ENCODE peak calls at places on chromosomes 1 and 21, in five cellular contexts. U, P, T, D and M are unnamed samples.

GRCh38 chr1:117591248-117591647 is 14.6 kb upstream of the TENT5C start:
- DNase-seq in U (no peak), P (no peak), T (no peak), D (no peak), M (no peak)

GRCh38 chr1:84996846-84997666 is at the start of gene MCOLN2:
- DNase-seq in U (no peak), P (peak; percentile 45), T (peak; percentile 48), D (peak; percentile 41), M (peak; percentile 34)

GRCh38 chr1:201119206-201119814 is 7.1 kb upstream of the CACNA1S start:
- DNase-seq in U (no peak), P (peak; percentile 45), T (peak; percentile 73), D (peak; percentile 69), M (peak; percentile 24)

GRCh38 chr1:15123298-15123697 is 30.2 kb upstream of the TMEM51 start:
- DNase-seq in U (no peak), P (no peak), T (no peak), D (no peak), M (no peak)

GRCh38 chr1:59516881-59517280 is 220.0 kb downstream of the FGGY start:
- DNase-seq in U (peak; percentile 87), P (no peak), T (no peak), D (no peak), M (no peak)

GRCh38 chr1:229945795-229946194 is 121.2 kb upstream of the GALNT2 start:
- DNase-seq in U (no peak), P (no peak), T (no peak), D (no peak), M (no peak)

GRCh38 chr1:185045793-185046441 is 559 bp downstream of the RNF2 start:
- DNase-seq in U (peak; percentile 24), P (peak; percentile 60), T (peak; percentile 62), D (peak; percentile 40), M (peak; percentile 36)

GRCh38 chr1:177257128-177257527 is 86.4 kb downstream of the BRINP2 start:
- DNase-seq in U (no peak), P (no peak), T (no peak), D (no peak), M (no peak)

GRCh38 chr1:59514061-59514909 is 217.4 kb downstream of the FGGY start:
- DNase-seq in U (no peak), P (no peak), T (no peak), D (no peak), M (no peak)

GRCh38 chr1:67937651-67938050 is 104.4 kb upstream of the GNG12 start:
- DNase-seq in U (no peak), P (no peak), T (no peak), D (no peak), M (no peak)

DNA sequence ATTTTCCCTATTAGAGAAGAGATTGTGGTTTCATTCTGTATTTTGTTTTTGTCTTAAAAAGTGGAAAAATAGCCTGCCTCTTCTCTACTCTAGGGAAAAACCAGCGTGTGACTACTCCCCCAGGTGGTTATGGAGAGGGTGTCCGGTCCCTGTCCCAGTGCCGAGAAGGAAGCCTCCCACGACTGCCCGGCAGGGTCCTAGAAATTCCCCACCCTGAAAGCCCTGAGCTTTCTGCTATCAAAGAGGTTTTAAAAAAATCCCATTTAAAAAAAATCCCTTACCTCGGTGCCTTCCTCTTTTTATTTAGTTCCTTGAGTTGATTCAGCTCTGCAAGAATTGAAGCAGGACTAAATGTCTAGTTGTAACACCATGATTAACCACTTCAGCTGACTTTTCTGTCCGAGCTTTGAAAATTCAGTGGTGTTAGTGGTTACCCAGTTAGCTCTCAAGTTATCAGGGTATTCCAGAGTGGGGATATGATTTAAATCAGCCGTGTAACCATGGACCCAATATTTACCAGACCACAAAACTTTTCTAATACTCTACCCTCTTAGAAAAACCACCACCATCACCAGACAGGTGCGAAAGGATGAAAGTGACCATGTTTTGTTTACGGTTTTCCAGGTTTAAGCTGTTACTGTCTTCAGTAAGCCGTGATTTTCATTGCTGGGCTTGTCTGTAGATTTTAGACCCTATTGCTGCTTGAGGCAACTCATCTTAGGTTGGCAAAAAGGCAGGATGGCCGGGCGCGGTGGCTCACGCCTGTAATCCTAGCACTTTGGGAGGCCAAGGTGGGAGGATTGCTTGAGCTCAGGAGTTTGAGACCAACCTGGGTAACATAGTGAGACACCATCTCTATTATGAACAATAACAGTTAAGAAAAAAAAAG is 34.9 kb upstream of the TDRD10 start:
- DNase-seq in U (peak; percentile 32), P (no peak), T (no peak), D (no peak), M (no peak)
- TF ChIP-seq CTCF in U (peak; percentile 23), P (no peak), T (no peak), D (no peak), M (no peak)

GRCh38 chr1:2921970-2922686 is 99.1 kb upstream of the ACTRT2 start:
- DNase-seq in U (no peak), P (no peak), T (no peak), D (no peak), M (no peak)
- TF ChIP-seq CTCF in U (no peak), P (peak; percentile 10), T (peak; percentile 42), D (peak; percentile 33), M (no peak)

DNA sequence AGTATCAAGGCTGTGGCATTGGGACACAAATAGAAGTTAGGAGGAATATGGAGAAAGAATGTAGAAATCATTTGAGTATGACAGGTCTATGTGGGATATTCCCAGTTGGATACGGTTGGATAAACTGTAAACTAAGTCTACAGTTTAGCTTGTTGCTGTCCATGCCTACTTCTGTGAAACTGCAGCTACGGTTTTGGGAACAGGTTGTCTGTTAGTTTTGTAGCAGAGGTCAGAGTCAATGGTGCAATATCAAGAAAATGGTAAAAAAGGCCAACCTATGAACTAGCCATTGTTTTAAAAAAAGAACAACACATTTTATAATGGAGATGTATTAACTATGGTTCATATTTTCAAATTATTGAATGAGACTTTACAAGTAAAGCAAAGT is 23.8 kb downstream of the BACH1 start:
- DNase-seq in U (no peak), P (no peak), T (no peak), D (no peak), M (no peak)
- TF ChIP-seq CTCF in U (no peak), P (no peak), T (no peak), D (no peak), M (no peak)

GRCh38 chr1:155057788-155058211 is 5.7 kb upstream of the EFNA4 start:
- DNase-seq in U (no peak), P (no peak), T (no peak), D (no peak), M (no peak)
- TF ChIP-seq CTCF in U (no peak), P (no peak), T (peak; percentile 12), D (peak; percentile 32), M (peak; percentile 25)

GRCh38 chr1:156928043-156928602 is 7.7 kb downstream of the LRRC71 start:
- DNase-seq in U (no peak), P (no peak), T (no peak), D (no peak), M (no peak)

GRCh38 chr1:156926175-156926574 is 5.7 kb downstream of the LRRC71 start:
- DNase-seq in U (no peak), P (peak; percentile 46), T (no peak), D (no peak), M (no peak)

GRCh38 chr1:156929596-156930238 is 9.3 kb downstream of the LRRC71 start:
- DNase-seq in U (no peak), P (no peak), T (no peak), D (no peak), M (no peak)

GRCh38 chr1:156925154-156926010 is 5.0 kb downstream of the LRRC71 start:
- DNase-seq in U (no peak), P (no peak), T (no peak), D (no peak), M (no peak)

GRCh38 chr1:156927215-156928042 is 7.0 kb downstream of the LRRC71 start:
- DNase-seq in U (peak; percentile 49), P (peak; percentile 75), T (peak; percentile 89), D (peak; percentile 80), M (peak; percentile 71)
- TF ChIP-seq CTCF in U (peak; percentile 67), P (peak; percentile 87), T (peak; percentile 46), D (peak; percentile 74), M (peak; percentile 68)

DNA sequence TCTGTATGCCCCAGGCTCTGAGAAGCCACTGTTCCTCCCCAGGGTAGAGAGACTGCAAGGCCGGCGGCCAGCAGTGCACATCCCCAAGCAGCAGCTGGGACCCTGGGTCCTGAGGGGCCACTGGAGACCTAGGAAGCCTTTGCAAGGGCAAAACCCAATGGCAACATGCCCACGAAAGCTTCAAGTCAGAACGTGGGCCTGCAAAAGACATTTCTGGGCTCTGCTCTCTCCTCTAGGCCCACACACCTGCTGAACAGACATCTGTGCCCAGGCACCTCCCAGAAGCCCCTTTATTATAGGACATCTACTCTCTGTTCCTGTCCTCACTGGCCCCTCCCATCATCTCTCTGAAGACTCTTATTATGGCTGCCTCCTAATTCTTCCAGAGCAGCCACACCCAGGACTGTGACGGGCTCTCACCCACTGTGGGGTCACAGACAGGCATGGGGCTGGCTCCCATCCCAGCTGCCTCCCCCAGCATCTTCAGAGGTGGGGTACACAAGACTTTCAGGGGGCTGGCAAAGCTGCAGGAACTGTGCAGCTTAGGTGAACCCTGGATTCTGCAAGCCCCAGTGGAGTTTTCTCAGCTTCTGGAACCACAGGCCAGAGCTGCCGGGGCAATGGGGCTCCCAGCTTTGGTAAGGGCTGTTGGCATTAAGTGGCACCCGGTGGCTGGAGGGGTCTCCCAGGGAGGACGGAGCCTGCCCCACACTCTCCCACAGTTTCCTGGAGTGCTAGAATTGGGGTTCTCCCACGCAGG is 12.6 kb downstream of the TRIM11 start:
- DNase-seq in U (no peak), P (no peak), T (no peak), D (no peak), M (no peak)
- TF ChIP-seq CTCF in U (no peak), P (no peak), T (no peak), D (no peak), M (no peak)

DNA sequence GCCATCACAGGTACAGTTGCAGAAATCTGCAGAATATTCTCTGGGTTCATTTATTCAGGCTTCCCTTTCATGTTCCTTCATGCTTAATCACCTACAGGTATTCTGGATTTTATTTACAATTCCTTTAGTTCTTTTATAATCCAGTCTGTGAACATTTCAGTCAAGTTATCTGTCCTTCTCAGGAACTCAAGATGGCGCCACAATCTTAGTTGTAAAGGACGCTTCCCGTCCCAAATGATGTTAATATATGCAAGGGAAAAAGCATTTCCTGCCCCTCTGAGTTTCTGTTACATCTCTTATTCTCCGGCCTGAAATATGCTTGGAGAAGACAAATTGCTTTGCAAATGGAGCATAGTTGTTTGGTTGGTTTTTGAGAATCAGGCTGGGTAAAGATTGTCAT is 19.3 kb downstream of the F3 start:
- DNase-seq in U (peak; percentile 41), P (no peak), T (no peak), D (no peak), M (no peak)
- TF ChIP-seq CTCF in U (peak; percentile 65), P (peak; percentile 55), T (no peak), D (peak; percentile 67), M (peak; percentile 50)

GRCh38 chr1:236560213-236560771 is 36.5 kb downstream of the LGALS8 start:
- DNase-seq in U (no peak), P (no peak), T (no peak), D (no peak), M (no peak)
- TF ChIP-seq CTCF in U (no peak), P (no peak), T (no peak), D (no peak), M (no peak)